ENCODE peak calls at places on chromosome 1, in five cellular contexts. One of them, this sample, is unnamed.

GRCh38 chr1:203291201-203292096 is 13.9 kb upstream of the BTG2 start:
- DNase-seq in thoracic aorta: no peak
- DNase-seq in uterus: peak; percentile 70
- DNase-seq in fibroblast of lung: no peak
- DNase-seq in heart right ventricle: no peak
- DNase-seq in this sample: no peak

GRCh38 chr1:2589331-2590232 is 3.0 kb downstream of the PRXL2B start:
- DNase-seq in thoracic aorta: no peak
- DNase-seq in uterus: no peak
- DNase-seq in fibroblast of lung: no peak
- DNase-seq in heart right ventricle: no peak
- DNase-seq in this sample: peak; percentile 22

GRCh38 chr1:153563991-153564390 is 1.7 kb downstream of the S100A2 start:
- DNase-seq in thoracic aorta: no peak
- DNase-seq in uterus: no peak
- DNase-seq in fibroblast of lung: no peak
- DNase-seq in heart right ventricle: no peak
- DNase-seq in this sample: no peak

GRCh38 chr1:118588566-118588965 is 399.6 kb downstream of the TBX15 start:
- DNase-seq in thoracic aorta: no peak
- DNase-seq in uterus: no peak
- DNase-seq in fibroblast of lung: no peak
- DNase-seq in heart right ventricle: no peak
- DNase-seq in this sample: no peak

GRCh38 chr1:184020855-184021254 is 16.7 kb downstream of the COLGALT2 start:
- DNase-seq in thoracic aorta: no peak
- DNase-seq in uterus: no peak
- DNase-seq in fibroblast of lung: no peak
- DNase-seq in heart right ventricle: no peak
- DNase-seq in this sample: no peak

GRCh38 chr1:147608601-147609000 is 61.7 kb downstream of the ACP6 start:
- DNase-seq in thoracic aorta: no peak
- DNase-seq in uterus: no peak
- DNase-seq in fibroblast of lung: no peak
- DNase-seq in heart right ventricle: no peak
- DNase-seq in this sample: no peak

GRCh38 chr1:225415307-225415706 is 12.5 kb downstream of the LBR start:
- DNase-seq in thoracic aorta: no peak
- DNase-seq in uterus: no peak
- DNase-seq in fibroblast of lung: no peak
- DNase-seq in heart right ventricle: no peak
- DNase-seq in this sample: no peak

GRCh38 chr1:183230403-183230802 is 44.3 kb downstream of the LAMC2 start:
- DNase-seq in thoracic aorta: no peak
- DNase-seq in uterus: no peak
- DNase-seq in fibroblast of lung: no peak
- DNase-seq in heart right ventricle: no peak
- DNase-seq in this sample: no peak

GRCh38 chr1:181101581-181102226 is 13.2 kb downstream of the IER5 start:
- DNase-seq in thoracic aorta: no peak
- DNase-seq in uterus: no peak
- DNase-seq in fibroblast of lung: peak; percentile 63
- DNase-seq in heart right ventricle: no peak
- DNase-seq in this sample: no peak

GRCh38 chr1:21763236-21763635 is 19.7 kb downstream of the USP48 start:
- DNase-seq in thoracic aorta: no peak
- DNase-seq in uterus: no peak
- DNase-seq in fibroblast of lung: no peak
- DNase-seq in heart right ventricle: no peak
- DNase-seq in this sample: no peak

GRCh38 chr1:87392241-87393192 is 63.8 kb downstream of the LMO4 start:
- DNase-seq in thoracic aorta: no peak
- DNase-seq in uterus: no peak
- DNase-seq in fibroblast of lung: peak; percentile 41
- DNase-seq in heart right ventricle: no peak
- DNase-seq in this sample: no peak

GRCh38 chr1:173064011-173064410 is 13.3 kb upstream of the TNFSF18 start:
- DNase-seq in thoracic aorta: no peak
- DNase-seq in uterus: no peak
- DNase-seq in fibroblast of lung: peak; percentile 54
- DNase-seq in heart right ventricle: no peak
- DNase-seq in this sample: no peak

GRCh38 chr1:71080178-71080781 is 555 bp downstream of the ZRANB2 start:
- DNase-seq in thoracic aorta: no peak
- DNase-seq in uterus: no peak
- DNase-seq in fibroblast of lung: peak; percentile 25
- DNase-seq in heart right ventricle: no peak
- DNase-seq in this sample: no peak

GRCh38 chr1:89147707-89148106 is 21.8 kb upstream of the GBP2 start:
- DNase-seq in thoracic aorta: no peak
- DNase-seq in uterus: no peak
- DNase-seq in fibroblast of lung: no peak
- DNase-seq in heart right ventricle: no peak
- DNase-seq in this sample: no peak

GRCh38 chr1:225851810-225852209 is 30.4 kb downstream of the TMEM63A start:
- DNase-seq in thoracic aorta: no peak
- DNase-seq in uterus: no peak
- DNase-seq in fibroblast of lung: peak; percentile 41
- DNase-seq in heart right ventricle: no peak
- DNase-seq in this sample: no peak

GRCh38 chr1:48470506-48470905 is 1.5 kb downstream of the SPATA6 start:
- DNase-seq in thoracic aorta: no peak
- DNase-seq in uterus: peak; percentile 42
- DNase-seq in fibroblast of lung: peak; percentile 47
- DNase-seq in heart right ventricle: peak; percentile 47
- DNase-seq in this sample: peak; percentile 37
- TF ChIP-seq CTCF in thoracic aorta: no peak
- TF ChIP-seq CTCF in uterus: no peak
- TF ChIP-seq CTCF in fibroblast of lung: peak; percentile 1
- TF ChIP-seq CTCF in heart right ventricle: no peak
- TF ChIP-seq CTCF in this sample: no peak

GRCh38 chr1:14598007-14598497 is 433 bp upstream of the KAZN start:
- DNase-seq in thoracic aorta: no peak
- DNase-seq in uterus: no peak
- DNase-seq in fibroblast of lung: no peak
- DNase-seq in heart right ventricle: no peak
- DNase-seq in this sample: no peak
- H3K4me1 ChIP-seq in thoracic aorta: peaks cover 18% of the 10 kb centered on the region
- H3K4me1 ChIP-seq in uterus: peaks cover 16% of the 10 kb centered on the region
- H3K4me1 ChIP-seq in fibroblast of lung: no peaks in the 10 kb centered on the region
- H3K4me1 ChIP-seq in heart right ventricle: peaks cover 9% of the 10 kb centered on the region
- H3K4me1 ChIP-seq in this sample: peaks cover 6% of the 10 kb centered on the region

GRCh38 chr1:197126698-197127097 is 19.8 kb downstream of the ASPM start:
- DNase-seq in thoracic aorta: no peak
- DNase-seq in uterus: no peak
- DNase-seq in fibroblast of lung: no peak
- DNase-seq in heart right ventricle: no peak
- DNase-seq in this sample: no peak

GRCh38 chr1:197129698-197130097 is 16.8 kb downstream of the ASPM start:
- DNase-seq in thoracic aorta: no peak
- DNase-seq in uterus: no peak
- DNase-seq in fibroblast of lung: no peak
- DNase-seq in heart right ventricle: no peak
- DNase-seq in this sample: no peak

GRCh38 chr1:197127513-197127912 is 19.0 kb downstream of the ASPM start:
- DNase-seq in thoracic aorta: no peak
- DNase-seq in uterus: no peak
- DNase-seq in fibroblast of lung: peak; percentile 56
- DNase-seq in heart right ventricle: no peak
- DNase-seq in this sample: no peak

DNA sequence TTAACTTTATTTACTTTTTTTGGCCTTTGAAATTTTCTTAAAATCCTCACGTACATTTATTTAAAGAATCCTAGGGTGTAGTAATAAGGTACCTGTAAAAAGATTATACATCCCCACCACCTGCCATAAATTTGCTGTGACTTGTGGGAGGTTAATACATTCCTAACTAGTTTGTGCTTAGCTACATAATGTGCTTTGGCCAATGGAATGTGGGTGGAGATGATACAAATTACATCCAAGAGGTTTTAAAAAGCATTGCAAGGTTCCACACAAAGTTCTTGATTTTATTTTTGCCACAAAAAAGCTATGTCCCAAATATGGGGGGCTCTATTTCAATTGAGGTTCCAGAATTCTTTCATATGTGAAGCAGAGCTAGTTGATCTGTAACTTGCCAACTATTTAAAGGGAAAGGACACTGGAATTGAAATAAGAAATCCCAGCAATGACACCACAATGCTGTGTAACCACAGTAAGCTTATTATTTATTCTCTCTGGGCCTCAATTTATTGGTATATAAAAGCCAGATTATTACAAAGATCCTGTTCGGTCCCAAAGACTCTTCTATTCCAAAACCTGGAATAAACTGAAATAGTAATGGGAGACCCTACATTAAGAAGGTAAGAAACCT is 15.7 kb downstream of the ASPM start:
- DNase-seq in thoracic aorta: no peak
- DNase-seq in uterus: no peak
- DNase-seq in fibroblast of lung: peak; percentile 28
- DNase-seq in heart right ventricle: no peak
- DNase-seq in this sample: no peak
- TF ChIP-seq CTCF in thoracic aorta: no peak
- TF ChIP-seq CTCF in uterus: no peak
- TF ChIP-seq CTCF in fibroblast of lung: no peak
- TF ChIP-seq CTCF in heart right ventricle: no peak
- TF ChIP-seq CTCF in this sample: no peak

DNA sequence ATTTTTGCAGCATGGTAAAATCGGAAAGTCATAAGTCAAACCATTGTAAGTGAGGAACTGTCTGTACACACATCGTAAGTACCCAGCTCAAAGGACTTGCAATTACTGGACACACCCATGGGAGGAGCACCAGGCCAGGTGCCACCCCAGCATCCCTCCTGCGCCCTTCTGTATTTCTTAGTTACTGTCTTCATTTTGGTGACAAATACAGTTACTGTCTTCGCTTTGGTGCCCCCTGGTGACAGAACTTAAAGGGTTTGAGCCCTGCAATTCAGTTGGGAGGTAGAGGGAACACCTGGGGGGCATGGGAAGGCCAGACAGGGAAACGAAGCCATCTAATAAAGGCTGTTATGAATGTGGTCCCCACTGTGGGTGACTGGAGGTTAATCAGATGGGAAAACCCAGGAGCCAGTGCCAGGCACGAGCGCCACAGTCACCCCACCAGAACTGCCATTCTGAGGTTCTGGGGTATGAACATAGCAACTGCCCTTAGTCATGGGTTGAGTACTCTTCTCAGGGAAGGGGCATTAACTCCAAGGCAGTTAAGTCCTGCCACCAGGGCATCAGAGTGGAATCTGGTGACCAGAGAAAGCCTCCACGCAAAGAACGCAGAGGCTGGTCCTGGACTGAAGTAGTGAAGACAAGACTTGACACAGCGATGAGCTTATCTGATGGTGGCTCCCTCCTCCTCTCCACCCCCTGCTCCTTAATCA is 612.9 kb downstream of the PTPRU start:
- DNase-seq in thoracic aorta: no peak
- DNase-seq in uterus: no peak
- DNase-seq in fibroblast of lung: peak; percentile 32
- DNase-seq in heart right ventricle: no peak
- DNase-seq in this sample: no peak
- H3K4me1 ChIP-seq in thoracic aorta: no peaks in the 10 kb centered on the region
- H3K4me1 ChIP-seq in uterus: no peaks in the 10 kb centered on the region
- H3K4me1 ChIP-seq in fibroblast of lung: no peaks in the 10 kb centered on the region
- H3K4me1 ChIP-seq in heart right ventricle: no peaks in the 10 kb centered on the region
- H3K4me1 ChIP-seq in this sample: no peaks in the 10 kb centered on the region

DNA sequence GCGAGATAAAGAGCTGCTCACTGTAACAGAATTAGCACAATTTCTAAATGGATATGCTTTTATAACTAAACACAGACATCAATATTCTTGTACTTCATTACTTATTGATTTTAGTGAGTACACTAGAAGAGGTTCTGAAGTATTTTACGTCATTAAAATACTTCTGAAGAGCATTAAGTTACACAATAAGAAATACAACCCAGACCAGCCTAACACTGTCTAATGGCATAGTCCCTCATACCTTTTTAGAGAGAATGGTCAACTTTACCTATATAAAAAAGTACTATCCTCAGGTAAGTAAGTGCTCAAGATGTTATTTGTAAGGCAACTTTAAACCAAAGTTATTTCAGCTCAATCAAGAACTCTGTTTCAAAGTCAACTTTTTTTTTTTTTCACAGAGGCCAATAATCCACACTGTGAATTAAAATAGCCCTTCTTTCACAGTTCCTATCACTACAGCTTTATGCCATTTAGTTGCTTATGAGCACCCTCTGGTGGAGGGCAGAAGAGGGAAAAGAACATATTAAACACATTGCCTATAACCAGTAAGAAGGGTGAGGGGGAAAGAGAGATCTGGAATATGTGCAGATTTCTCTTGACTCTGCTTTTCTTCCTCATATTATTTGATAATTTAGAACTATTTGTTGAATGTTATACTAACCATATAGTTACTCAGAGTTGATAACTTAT is 182.1 kb upstream of the DMRTA2 start:
- DNase-seq in thoracic aorta: no peak
- DNase-seq in uterus: no peak
- DNase-seq in fibroblast of lung: peak; percentile 45
- DNase-seq in heart right ventricle: no peak
- DNase-seq in this sample: no peak
- TF ChIP-seq CTCF in thoracic aorta: no peak
- TF ChIP-seq CTCF in uterus: no peak
- TF ChIP-seq CTCF in fibroblast of lung: peak; percentile 62
- TF ChIP-seq CTCF in heart right ventricle: peak; percentile 17
- TF ChIP-seq CTCF in this sample: peak; percentile 9

DNA sequence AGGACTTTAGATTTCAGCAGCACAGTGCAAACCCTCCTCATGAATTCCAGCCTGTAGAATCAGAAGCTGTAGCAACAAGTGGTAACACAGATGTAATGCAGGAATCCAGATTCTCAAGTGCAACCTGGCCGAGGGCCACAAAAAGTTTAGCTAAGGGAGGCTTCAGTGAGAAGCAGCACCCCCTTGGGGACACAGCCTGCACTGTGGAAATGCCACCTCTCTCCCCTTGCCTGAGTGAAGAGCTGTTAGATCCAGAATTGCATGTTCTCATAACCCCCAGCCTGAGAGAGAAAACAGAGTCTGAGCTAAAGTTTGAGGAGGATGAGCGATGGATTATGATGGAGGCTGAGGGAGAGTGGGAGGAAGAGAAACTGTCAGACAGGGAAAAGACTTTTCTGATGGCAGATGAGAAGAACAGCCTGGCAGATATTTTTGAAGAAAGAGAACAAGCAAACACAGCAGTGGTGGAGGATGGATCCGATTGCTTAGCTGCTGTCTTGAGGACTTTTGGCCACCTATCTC is 80.5 kb upstream of the BMP8A start:
- DNase-seq in thoracic aorta: no peak
- DNase-seq in uterus: peak; percentile 86
- DNase-seq in fibroblast of lung: peak; percentile 94
- DNase-seq in heart right ventricle: peak; percentile 88
- DNase-seq in this sample: peak; percentile 87
- H3K4me1 ChIP-seq in thoracic aorta: peaks cover 83% of the 10 kb centered on the region
- H3K4me1 ChIP-seq in uterus: peaks cover 28% of the 10 kb centered on the region
- H3K4me1 ChIP-seq in fibroblast of lung: peaks cover 35% of the 10 kb centered on the region
- H3K4me1 ChIP-seq in heart right ventricle: peaks cover 84% of the 10 kb centered on the region
- H3K4me1 ChIP-seq in this sample: peaks cover 76% of the 10 kb centered on the region

GRCh38 chr1:55010887-55011217 is 12.1 kb downstream of the BSND start:
- DNase-seq in thoracic aorta: no peak
- DNase-seq in uterus: no peak
- DNase-seq in fibroblast of lung: no peak
- DNase-seq in heart right ventricle: no peak
- DNase-seq in this sample: no peak
- TF ChIP-seq CTCF in thoracic aorta: no peak
- TF ChIP-seq CTCF in uterus: no peak
- TF ChIP-seq CTCF in fibroblast of lung: no peak
- TF ChIP-seq CTCF in heart right ventricle: no peak
- TF ChIP-seq CTCF in this sample: no peak